ENCODE peak calls at places on chromosome 4, in five cellular contexts. G is C1 segment of cervical spinal cord, K is NCI-H748 treated with DMSO at 0.1 percent for 48 hours, V is NCI-H1092 treated with DMSO at 0.1 percent for 48 hours, D is neural progenitor cell. N is an unnamed sample.
A peak's percentile ranks its signal among the peaks of the same experiment; 100 is the strongest.

GRCh38 chr4:149914521-149915115 is 99.0 kb upstream of the IQCM start:
- DNase-seq in G (no peak), K (peak; percentile 51), V (peak; percentile 31), D (peak; percentile 75), N (peak; percentile 65)

GRCh38 chr4:184428787-184429186 is 45.6 kb downstream of the IRF2 start:
- DNase-seq in G (no peak), K (no peak), V (no peak), D (no peak), N (no peak)

GRCh38 chr4:40227284-40227683 is 30.5 kb downstream of the RHOH start:
- DNase-seq in G (no peak), K (no peak), V (no peak), D (no peak), N (no peak)

GRCh38 chr4:74805601-74806000 is 11.3 kb upstream of the BTC start:
- DNase-seq in G (no peak), K (no peak), V (no peak), D (no peak), N (peak; percentile 59)

GRCh38 chr4:181264908-181265307 is 978.3 kb upstream of the TENM3 start:
- DNase-seq in G (no peak), K (peak; percentile 33), V (no peak), D (peak; percentile 55), N (no peak)

GRCh38 chr4:82905205-82905604 is 4.7 kb downstream of the THAP9 start:
- DNase-seq in G (no peak), K (no peak), V (no peak), D (no peak), N (peak; percentile 69)

GRCh38 chr4:30721353-30722091 is 1.4 kb downstream of the PCDH7 start:
- DNase-seq in G (peak; percentile 22), K (peak; percentile 42), V (peak; percentile 34), D (peak; percentile 83), N (peak; percentile 43)

GRCh38 chr4:57093816-57094481 is 16.2 kb downstream of the IGFBP7 start:
- DNase-seq in G (no peak), K (no peak), V (no peak), D (no peak), N (no peak)

GRCh38 chr4:4362991-4363697 is 23.8 kb upstream of the NSG1 start:
- DNase-seq in G (no peak), K (no peak), V (no peak), D (no peak), N (no peak)

GRCh38 chr4:37742149-37742548 is 56.0 kb upstream of the RELL1 start:
- DNase-seq in G (no peak), K (no peak), V (no peak), D (no peak), N (peak; percentile 38)

GRCh38 chr4:36399762-36400353 is 118.4 kb downstream of the DTHD1 start:
- DNase-seq in G (no peak), K (no peak), V (no peak), D (peak; percentile 15), N (no peak)

GRCh38 chr4:26751004-26751403 is 109.6 kb upstream of the STIM2 start:
- DNase-seq in G (no peak), K (no peak), V (no peak), D (no peak), N (no peak)

GRCh38 chr4:140117946-140118345 is 36.0 kb downstream of the MAML3 start:
- DNase-seq in G (no peak), K (no peak), V (no peak), D (no peak), N (no peak)

N was measured in EL.